ENCODE peak calls at places on chromosomes 13 and 19, in four cellular contexts. K is stimulated activated CD4-positive, alpha-beta T cell treated with anti-CD3 and anti-CD28 coated beads, Interleukin-15, amount 100 ng/mL, for 24 hours; N is GM12865; B is GM04504. M is an unnamed sample.

GRCh38 chr13:114282143-114282685 is 813 bp downstream of the UPF3A start:
- DNase-seq in B (peak), N (peak), K (peak), M (peak)

GRCh38 chr19:33298146-33298911 is 4.0 kb downstream of the CEBPA start:
- DNase-seq in B (no peak), K (no peak), N (no peak), M (no peak)

GRCh38 chr13:90717451-90717936 is 630.0 kb upstream of the MIR17HG start:
- DNase-seq in N (no peak), B (peak), K (no peak), M (no peak)

GRCh38 chr13:30359999-30360398 is 52.6 kb upstream of the KATNAL1 start:
- DNase-seq in B (no peak), N (no peak), K (no peak), M (no peak)

GRCh38 chr19:29624489-29625210 is 18.6 kb downstream of the POP4 start:
- DNase-seq in N (no peak), K (no peak), B (no peak), M (no peak)

GRCh38 chr19:41327076-41327475 is 17.1 kb downstream of the CCDC97 start:
- DNase-seq in K (no peak), N (peak), B (no peak), M (no peak)

GRCh38 chr13:43986395-43986794 is 106.7 kb downstream of the LACC1 start:
- DNase-seq in K (no peak), B (no peak), N (no peak), M (no peak)

GRCh38 chr13:47420568-47420967 is 523.7 kb upstream of the HTR2A start:
- DNase-seq in N (peak), B (no peak), K (no peak), M (no peak)

GRCh38 chr13:62234780-62235530 is 819.3 kb upstream of the PCDH20 start:
- DNase-seq in N (no peak), B (no peak), K (no peak), M (no peak)

GRCh38 chr13:31056650-31057275 is 104.9 kb downstream of the HSPH1 start:
- DNase-seq in N (no peak), K (no peak), B (no peak), M (no peak)

GRCh38 chr13:20869540-20869939 is 33.0 kb downstream of the XPO4 start:
- DNase-seq in B (no peak), N (no peak), K (no peak), M (no peak)

GRCh38 chr19:23957660-23958281 is 43.1 kb downstream of the ZNF726 start:
- DNase-seq in N (no peak), K (peak), B (peak), M (no peak)

GRCh38 chr13:59371229-59371628 is 792.5 kb downstream of the DIAPH3 start:
- DNase-seq in N (no peak), K (no peak), B (no peak), M (no peak)

GRCh38 chr19:18263324-18264215 is 10.7 kb downstream of the IQCN start:
- DNase-seq in B (no peak), K (no peak), N (no peak), M (no peak)

GRCh38 chr19:10797541-10798256 is 38.3 kb downstream of the TMED1 start:
- DNase-seq in N (peak), K (peak), B (no peak), M (no peak)

GRCh38 chr13:63501702-63502101 is 2086.1 kb upstream of the PCDH20 start:
- DNase-seq in B (no peak), K (no peak), N (no peak), M (no peak)

GRCh38 chr19:7187605-7188339 is 106.4 kb downstream of the INSR start:
- DNase-seq in K (no peak), N (no peak), B (no peak), M (no peak)

GRCh38 chr13:26132756-26133155 is 80.9 kb upstream of the SHISA2 start:
- DNase-seq in B (peak), K (no peak), N (no peak), M (peak)

GRCh38 chr19:3710265-3710812 is 2.2 kb downstream of the TJP3 start:
- DNase-seq in B (no peak), K (no peak), N (no peak), M (no peak)

GRCh38 chr13:113527272-113527958 is 36.9 kb upstream of the DCUN1D2 start:
- DNase-seq in K (no peak), B (no peak), N (no peak), M (no peak)

GRCh38 chr19:3821857-3822364 is 35.7 kb upstream of the MATK start:
- DNase-seq in B (no peak), K (peak), N (peak), M (peak)

GRCh38 chr13:37143901-37144300 is 38.4 kb upstream of the CSNK1A1L start:
- DNase-seq in K (no peak), N (no peak), B (no peak), M (no peak)

GRCh38 chr13:45696610-45697226 is 5.4 kb upstream of the CBY2 start:
- DNase-seq in B (no peak), N (peak), K (no peak), M (no peak)

GRCh38 chr13:80276371-80277289 is 64.3 kb downstream of the SPRY2 start:
- DNase-seq in N (peak), B (no peak), K (no peak), M (no peak)

GRCh38 chr19:17075860-17076538 is 422 bp downstream of the MYO9B start:
- DNase-seq in N (peak), B (no peak), K (peak), M (peak)

GRCh38 chr19:2488942-2489731 is 13.2 kb downstream of the GADD45B start:
- DNase-seq in K (peak), N (peak), B (no peak), M (no peak)

GRCh38 chr19:14472202-14472961 is 2.8 kb downstream of the PTGER1 start:
- DNase-seq in B (no peak), K (peak), N (peak), M (peak)

GRCh38 chr13:99426426-99426825 is 74.8 kb upstream of the TM9SF2 start:
- DNase-seq in B (no peak), K (no peak), N (peak), M (no peak)

GRCh38 chr13:41224113-41225110 is 30.0 kb upstream of the KBTBD7 start:
- DNase-seq in N (no peak), B (peak), K (no peak), M (no peak)

GRCh38 chr13:40910324-40911050 is 108.6 kb downstream of the ELF1 start:
- DNase-seq in K (peak), N (peak), B (no peak), M (no peak)

M was measured in DND-41.